ENCODE peak calls at places on chromosomes 16 and 17, in eight cellular contexts. One of them, this sample, is unnamed.

GRCh38 chr17:2067559-2067958 is 12.7 kb downstream of the HIC1 start:
- DNase-seq in iris pigment epithelial cell: peak; percentile 78
- DNase-seq in HFFc6: no peak
- DNase-seq in activated CD8-positive, alpha-beta memory T cell treated with anti-CD3 and anti-CD28 coated beads, Interleukin-2, amount 50 U/mL, for 4 hours: no peak
- DNase-seq in NCI-H187: no peak
- DNase-seq in foreskin keratinocyte: no peak
- DNase-seq in IMR-90: peak; percentile 56
- DNase-seq in left ventricle myocardium inferior: no peak
- DNase-seq in this sample: no peak

GRCh38 chr17:33385133-33385532 is 92.0 kb upstream of the ASIC2 start:
- DNase-seq in iris pigment epithelial cell: no peak
- DNase-seq in HFFc6: no peak
- DNase-seq in activated CD8-positive, alpha-beta memory T cell treated with anti-CD3 and anti-CD28 coated beads, Interleukin-2, amount 50 U/mL, for 4 hours: no peak
- DNase-seq in NCI-H187: no peak
- DNase-seq in foreskin keratinocyte: no peak
- DNase-seq in IMR-90: no peak
- DNase-seq in left ventricle myocardium inferior: no peak
- DNase-seq in this sample: no peak

GRCh38 chr16:73017321-73017720 is 30.6 kb downstream of the ZFHX3 start:
- DNase-seq in iris pigment epithelial cell: no peak
- DNase-seq in HFFc6: no peak
- DNase-seq in activated CD8-positive, alpha-beta memory T cell treated with anti-CD3 and anti-CD28 coated beads, Interleukin-2, amount 50 U/mL, for 4 hours: no peak
- DNase-seq in NCI-H187: no peak
- DNase-seq in foreskin keratinocyte: no peak
- DNase-seq in IMR-90: no peak
- DNase-seq in left ventricle myocardium inferior: no peak
- DNase-seq in this sample: no peak

GRCh38 chr17:68398731-68399637 is 58.3 kb downstream of the WIPI1 start:
- DNase-seq in iris pigment epithelial cell: peak; percentile 84
- DNase-seq in HFFc6: peak; percentile 71
- DNase-seq in activated CD8-positive, alpha-beta memory T cell treated with anti-CD3 and anti-CD28 coated beads, Interleukin-2, amount 50 U/mL, for 4 hours: no peak
- DNase-seq in NCI-H187: no peak
- DNase-seq in foreskin keratinocyte: peak; percentile 20
- DNase-seq in IMR-90: peak; percentile 81
- DNase-seq in left ventricle myocardium inferior: peak; percentile 49
- DNase-seq in this sample: peak; percentile 94

GRCh38 chr17:10737168-10737622 is 7.4 kb upstream of the TMEM220 start:
- DNase-seq in iris pigment epithelial cell: peak; percentile 60
- DNase-seq in HFFc6: peak; percentile 44
- DNase-seq in activated CD8-positive, alpha-beta memory T cell treated with anti-CD3 and anti-CD28 coated beads, Interleukin-2, amount 50 U/mL, for 4 hours: peak; percentile 22
- DNase-seq in NCI-H187: no peak
- DNase-seq in foreskin keratinocyte: no peak
- DNase-seq in IMR-90: peak; percentile 55
- DNase-seq in left ventricle myocardium inferior: peak; percentile 32
- DNase-seq in this sample: peak; percentile 66

GRCh38 chr16:87881327-87882200 is 12.3 kb upstream of the SLC7A5 start:
- DNase-seq in iris pigment epithelial cell: no peak
- DNase-seq in HFFc6: no peak
- DNase-seq in activated CD8-positive, alpha-beta memory T cell treated with anti-CD3 and anti-CD28 coated beads, Interleukin-2, amount 50 U/mL, for 4 hours: no peak
- DNase-seq in NCI-H187: no peak
- DNase-seq in foreskin keratinocyte: no peak
- DNase-seq in IMR-90: no peak
- DNase-seq in left ventricle myocardium inferior: no peak
- DNase-seq in this sample: no peak

GRCh38 chr17:3048727-3049471 is 14.5 kb downstream of the OR1D5 start:
- DNase-seq in iris pigment epithelial cell: peak; percentile 97
- DNase-seq in HFFc6: peak; percentile 97
- DNase-seq in activated CD8-positive, alpha-beta memory T cell treated with anti-CD3 and anti-CD28 coated beads, Interleukin-2, amount 50 U/mL, for 4 hours: peak; percentile 87
- DNase-seq in NCI-H187: peak; percentile 90
- DNase-seq in foreskin keratinocyte: peak; percentile 97
- DNase-seq in IMR-90: peak; percentile 97
- DNase-seq in left ventricle myocardium inferior: peak; percentile 97
- DNase-seq in this sample: peak; percentile 86

GRCh38 chr17:29205047-29205446 is 24.8 kb upstream of the MYO18A start:
- DNase-seq in iris pigment epithelial cell: no peak
- DNase-seq in HFFc6: no peak
- DNase-seq in activated CD8-positive, alpha-beta memory T cell treated with anti-CD3 and anti-CD28 coated beads, Interleukin-2, amount 50 U/mL, for 4 hours: no peak
- DNase-seq in NCI-H187: no peak
- DNase-seq in foreskin keratinocyte: no peak
- DNase-seq in IMR-90: no peak
- DNase-seq in left ventricle myocardium inferior: no peak
- DNase-seq in this sample: no peak

GRCh38 chr16:19980866-19981265 is 92.8 kb downstream of the GPR139 start:
- DNase-seq in iris pigment epithelial cell: peak; percentile 22
- DNase-seq in HFFc6: no peak
- DNase-seq in activated CD8-positive, alpha-beta memory T cell treated with anti-CD3 and anti-CD28 coated beads, Interleukin-2, amount 50 U/mL, for 4 hours: no peak
- DNase-seq in NCI-H187: no peak
- DNase-seq in foreskin keratinocyte: no peak
- DNase-seq in IMR-90: peak; percentile 3
- DNase-seq in left ventricle myocardium inferior: no peak
- DNase-seq in this sample: peak; percentile 10

GRCh38 chr16:27625050-27625697 is 75.2 kb downstream of the KATNIP start:
- DNase-seq in iris pigment epithelial cell: peak; percentile 58
- DNase-seq in HFFc6: no peak
- DNase-seq in activated CD8-positive, alpha-beta memory T cell treated with anti-CD3 and anti-CD28 coated beads, Interleukin-2, amount 50 U/mL, for 4 hours: no peak
- DNase-seq in NCI-H187: no peak
- DNase-seq in foreskin keratinocyte: no peak
- DNase-seq in IMR-90: peak; percentile 26
- DNase-seq in left ventricle myocardium inferior: no peak
- DNase-seq in this sample: no peak

GRCh38 chr16:66703359-66704215 is 7.0 kb upstream of the CMTM4 start:
- DNase-seq in iris pigment epithelial cell: no peak
- DNase-seq in HFFc6: peak; percentile 82
- DNase-seq in activated CD8-positive, alpha-beta memory T cell treated with anti-CD3 and anti-CD28 coated beads, Interleukin-2, amount 50 U/mL, for 4 hours: no peak
- DNase-seq in NCI-H187: no peak
- DNase-seq in foreskin keratinocyte: peak; percentile 65
- DNase-seq in IMR-90: no peak
- DNase-seq in left ventricle myocardium inferior: no peak
- DNase-seq in this sample: peak; percentile 38

GRCh38 chr17:45200701-45201100 is 21.0 kb upstream of the FMNL1 start:
- DNase-seq in iris pigment epithelial cell: no peak
- DNase-seq in HFFc6: no peak
- DNase-seq in activated CD8-positive, alpha-beta memory T cell treated with anti-CD3 and anti-CD28 coated beads, Interleukin-2, amount 50 U/mL, for 4 hours: no peak
- DNase-seq in NCI-H187: no peak
- DNase-seq in foreskin keratinocyte: peak; percentile 35
- DNase-seq in IMR-90: no peak
- DNase-seq in left ventricle myocardium inferior: peak; percentile 55
- DNase-seq in this sample: no peak

GRCh38 chr17:76556759-76557367 is 17.0 kb downstream of the PRCD start:
- DNase-seq in iris pigment epithelial cell: peak; percentile 63
- DNase-seq in HFFc6: no peak
- DNase-seq in activated CD8-positive, alpha-beta memory T cell treated with anti-CD3 and anti-CD28 coated beads, Interleukin-2, amount 50 U/mL, for 4 hours: peak; percentile 39
- DNase-seq in NCI-H187: no peak
- DNase-seq in foreskin keratinocyte: no peak
- DNase-seq in IMR-90: peak; percentile 49
- DNase-seq in left ventricle myocardium inferior: no peak
- DNase-seq in this sample: peak; percentile 63

GRCh38 chr17:39979865-39980401 is 674 bp upstream of the PSMD3 start:
- DNase-seq in iris pigment epithelial cell: peak; percentile 54
- DNase-seq in HFFc6: peak; percentile 24
- DNase-seq in activated CD8-positive, alpha-beta memory T cell treated with anti-CD3 and anti-CD28 coated beads, Interleukin-2, amount 50 U/mL, for 4 hours: peak; percentile 21
- DNase-seq in NCI-H187: no peak
- DNase-seq in foreskin keratinocyte: peak; percentile 62
- DNase-seq in IMR-90: peak; percentile 19
- DNase-seq in left ventricle myocardium inferior: no peak
- DNase-seq in this sample: peak; percentile 64

GRCh38 chr16:9334091-9334490 is 242.6 kb downstream of the HAPSTR1 start:
- DNase-seq in iris pigment epithelial cell: no peak
- DNase-seq in HFFc6: no peak
- DNase-seq in activated CD8-positive, alpha-beta memory T cell treated with anti-CD3 and anti-CD28 coated beads, Interleukin-2, amount 50 U/mL, for 4 hours: no peak
- DNase-seq in NCI-H187: no peak
- DNase-seq in foreskin keratinocyte: no peak
- DNase-seq in IMR-90: no peak
- DNase-seq in left ventricle myocardium inferior: no peak
- DNase-seq in this sample: no peak

GRCh38 chr16:57637020-57637419 is 8.6 kb downstream of the ADGRG1 start:
- DNase-seq in iris pigment epithelial cell: no peak
- DNase-seq in HFFc6: no peak
- DNase-seq in activated CD8-positive, alpha-beta memory T cell treated with anti-CD3 and anti-CD28 coated beads, Interleukin-2, amount 50 U/mL, for 4 hours: no peak
- DNase-seq in NCI-H187: no peak
- DNase-seq in foreskin keratinocyte: no peak
- DNase-seq in IMR-90: no peak
- DNase-seq in left ventricle myocardium inferior: no peak
- DNase-seq in this sample: no peak

This sample was measured in ELR.